ENCODE peak calls at places on chromosomes 11 and 22, in ten cellular contexts. B is NCI-H1092; F is posterior vena cava; W is HFFc6; A is choroid plexus epithelial cell; P is immature natural killer cell; H is activated CD4-positive, alpha-beta T cell treated with anti-CD3 and anti-CD28 coated beads for 48 hours; R is HCEC 1CT; G is KBM-7; V is NAMALWA. Q is an unnamed sample.

GRCh38 chr11:87097582-87097981 is 59.8 kb downstream of the TMEM135 start:
- DNase-seq in B (no peak), F (no peak), W (peak; percentile 3), A (peak; percentile 69), P (peak; percentile 35), H (peak; percentile 44), R (peak; percentile 26), G (peak; percentile 88), V (peak; percentile 77), Q (no peak)

GRCh38 chr11:117919326-117920275 is 9.6 kb downstream of the TMPRSS13 start:
- DNase-seq in B (no peak), F (peak; percentile 62), W (no peak), A (no peak), P (no peak), H (peak; percentile 39), R (no peak), G (no peak), V (no peak), Q (no peak)

GRCh38 chr11:12717851-12718291 is 43.6 kb downstream of the TEAD1 start:
- DNase-seq in B (no peak), F (no peak), W (no peak), A (peak; percentile 32), P (peak; percentile 33), H (peak; percentile 63), R (no peak), G (no peak), V (peak; percentile 17), Q (no peak)

GRCh38 chr22:33328789-33329296 is 270.7 kb upstream of the SYN3 start:
- DNase-seq in B (no peak), F (no peak), W (peak; percentile 46), A (peak; percentile 49), P (no peak), H (peak; percentile 15), R (no peak), G (peak; percentile 0), V (no peak), Q (no peak)

GRCh38 chr11:113730887-113731726 is 25.0 kb upstream of the TMPRSS5 start:
- DNase-seq in B (peak; percentile 54), F (no peak), W (peak; percentile 39), A (peak; percentile 87), P (no peak), H (no peak), R (peak; percentile 43), G (peak; percentile 26), V (peak; percentile 29), Q (peak; percentile 7)

GRCh38 chr11:130170345-130170744 is 10.8 kb downstream of the ST14 start:
- DNase-seq in B (no peak), F (peak; percentile 29), W (no peak), A (no peak), P (no peak), H (no peak), R (no peak), G (no peak), V (no peak), Q (no peak)

GRCh38 chr11:12719221-12719620 is 45.0 kb downstream of the TEAD1 start:
- DNase-seq in B (no peak), F (no peak), W (no peak), A (peak; percentile 48), P (no peak), H (no peak), R (no peak), G (no peak), V (no peak), Q (no peak)

GRCh38 chr11:9139628-9140357 is 48.4 kb upstream of the SCUBE2 start:
- DNase-seq in B (no peak), F (no peak), W (no peak), A (no peak), P (no peak), H (no peak), R (no peak), G (no peak), V (no peak), Q (no peak)

GRCh38 chr11:67558084-67558772 is 25.4 kb upstream of the GSTP1 start:
- DNase-seq in B (no peak), F (no peak), W (no peak), A (no peak), P (no peak), H (no peak), R (no peak), G (no peak), V (no peak), Q (no peak)

GRCh38 chr11:794766-795637 is 3.1 kb downstream of the SLC25A22 start:
- DNase-seq in B (no peak), F (no peak), W (no peak), A (no peak), P (no peak), H (no peak), R (no peak), G (no peak), V (peak; percentile 42), Q (no peak)

GRCh38 chr11:6703247-6704063 is 20.3 kb upstream of the MRPL17 start:
- DNase-seq in B (no peak), F (no peak), W (peak; percentile 79), A (peak; percentile 74), P (no peak), H (peak; percentile 17), R (peak; percentile 82), G (peak; percentile 84), V (peak; percentile 66), Q (no peak)

GRCh38 chr11:33690290-33691050 is 10.2 kb downstream of the C11orf91 start:
- DNase-seq in B (no peak), F (peak; percentile 94), W (peak; percentile 100), A (peak; percentile 94), P (no peak), H (peak; percentile 34), R (peak; percentile 99), G (no peak), V (no peak), Q (no peak)

GRCh38 chr11:58616594-58616993 is 5.9 kb upstream of the CNTF start:
- DNase-seq in B (no peak), F (peak; percentile 84), W (peak; percentile 86), A (peak; percentile 93), P (no peak), H (no peak), R (peak; percentile 97), G (no peak), V (no peak), Q (no peak)

GRCh38 chr11:130160460-130161090 is 993 bp downstream of the ST14 start:
- DNase-seq in B (no peak), F (no peak), W (no peak), A (no peak), P (no peak), H (no peak), R (no peak), G (no peak), V (peak; percentile 49), Q (no peak)

GRCh38 chr11:78197816-78198215 is 9.1 kb downstream of the USP35 start:
- DNase-seq in B (no peak), F (no peak), W (no peak), A (no peak), P (no peak), H (no peak), R (no peak), G (no peak), V (no peak), Q (no peak)

GRCh38 chr11:111360150-111361043 is 18.7 kb downstream of the POU2AF1 start:
- DNase-seq in B (no peak), F (no peak), W (no peak), A (no peak), P (no peak), H (no peak), R (no peak), G (no peak), V (no peak), Q (no peak)

GRCh38 chr11:47941907-47942558 is 38.3 kb upstream of the PTPRJ start:
- DNase-seq in B (no peak), F (no peak), W (no peak), A (peak; percentile 36), P (no peak), H (no peak), R (no peak), G (peak; percentile 51), V (no peak), Q (no peak)

GRCh38 chr11:68342459-68343158 is 30.2 kb downstream of the LRP5 start:
- DNase-seq in B (no peak), F (no peak), W (no peak), A (no peak), P (no peak), H (no peak), R (no peak), G (no peak), V (no peak), Q (no peak)

GRCh38 chr11:86097965-86098364 is 29.1 kb upstream of the PICALM start:
- DNase-seq in B (no peak), F (no peak), W (no peak), A (no peak), P (no peak), H (no peak), R (no peak), G (peak; percentile 57), V (no peak), Q (no peak)

GRCh38 chr11:129141748-129142475 is 50.2 kb downstream of the ARHGAP32 start:
- DNase-seq in B (no peak), F (no peak), W (no peak), A (no peak), P (no peak), H (no peak), R (no peak), G (no peak), V (no peak), Q (peak; percentile 36)

GRCh38 chr11:910589-911030 is at the start of gene CHID1:
- DNase-seq in B (peak; percentile 81), F (peak; percentile 96), W (peak; percentile 51), A (peak; percentile 79), P (peak; percentile 84), H (peak; percentile 90), R (peak; percentile 76), G (peak; percentile 92), V (peak; percentile 84), Q (peak; percentile 37)

GRCh38 chr11:111691176-111691575 is 75.0 kb downstream of the PPP2R1B start:
- DNase-seq in B (no peak), F (no peak), W (no peak), A (no peak), P (no peak), H (no peak), R (no peak), G (no peak), V (no peak), Q (no peak)

GRCh38 chr11:36070215-36070976 is 126.5 kb downstream of the LDLRAD3 start:
- DNase-seq in B (no peak), F (no peak), W (no peak), A (no peak), P (no peak), H (no peak), R (no peak), G (no peak), V (no peak), Q (no peak)

GRCh38 chr11:2387266-2387982 is 10.3 kb downstream of the CD81 start:
- DNase-seq in B (no peak), F (no peak), W (peak; percentile 61), A (peak; percentile 65), P (peak; percentile 76), H (no peak), R (no peak), G (no peak), V (peak; percentile 86), Q (no peak)

GRCh38 chr22:43474161-43475101 is 62.6 kb downstream of the MPPED1 start:
- DNase-seq in B (no peak), F (no peak), W (no peak), A (no peak), P (no peak), H (no peak), R (no peak), G (no peak), V (no peak), Q (no peak)

GRCh38 chr22:24492391-24492790 is 2.7 kb upstream of the UPB1 start:
- DNase-seq in B (no peak), F (no peak), W (no peak), A (no peak), P (no peak), H (no peak), R (no peak), G (no peak), V (no peak), Q (no peak)

GRCh38 chr11:55819330-55819729 is at the start of gene OR5D18:
- DNase-seq in B (no peak), F (no peak), W (no peak), A (no peak), P (no peak), H (no peak), R (no peak), G (no peak), V (no peak), Q (no peak)

GRCh38 chr22:23912293-23912903 is 18.2 kb downstream of the MIF start:
- DNase-seq in B (no peak), F (no peak), W (no peak), A (no peak), P (no peak), H (no peak), R (no peak), G (no peak), V (no peak), Q (no peak)

Q was measured in NCI-H2081 treated with DMSO at 0.1 percent for 48 hours.